ENCODE peak calls at places on chromosomes 13 and 19, in ten cellular contexts. One of them, this sample, is unnamed.

GRCh38 chr19:51131780-51132680 is 7.3 kb downstream of the SIGLEC9 start:
- DNase-seq in effector CD4-positive, alpha-beta T cell: no peak
- DNase-seq in cardiac fibroblast: peak; percentile 75
- DNase-seq in iris pigment epithelial cell: peak; percentile 68
- DNase-seq in amniotic epithelial cell: peak; percentile 99
- DNase-seq in Daoy: peak; percentile 62
- DNase-seq in hepatic stellate cell: peak; percentile 66
- DNase-seq in T-helper 2 cell: no peak
- DNase-seq in stimulated activated CD4-positive, alpha-beta T cell treated with anti-CD3 and anti-CD28 coated beads, Interleukin-15, amount 100 ng/mL, for 1 hour: no peak
- DNase-seq in NCI-H774: no peak
- DNase-seq in this sample: no peak

GRCh38 chr19:39296055-39296645 is at the start of gene IFNL1:
- DNase-seq in cardiac fibroblast: no peak
- DNase-seq in Daoy: peak; percentile 36
- DNase-seq in stimulated activated CD4-positive, alpha-beta T cell treated with anti-CD3 and anti-CD28 coated beads, Interleukin-15, amount 100 ng/mL, for 1 hour: no peak
- DNase-seq in hepatic stellate cell: no peak
- DNase-seq in iris pigment epithelial cell: no peak
- DNase-seq in effector CD4-positive, alpha-beta T cell: no peak
- DNase-seq in amniotic epithelial cell: no peak
- DNase-seq in T-helper 2 cell: no peak
- DNase-seq in NCI-H774: no peak
- DNase-seq in this sample: no peak

GRCh38 chr13:83940742-83941141 is 58.5 kb upstream of the SLITRK1 start:
- DNase-seq in Daoy: no peak
- DNase-seq in NCI-H774: no peak
- DNase-seq in stimulated activated CD4-positive, alpha-beta T cell treated with anti-CD3 and anti-CD28 coated beads, Interleukin-15, amount 100 ng/mL, for 1 hour: no peak
- DNase-seq in effector CD4-positive, alpha-beta T cell: no peak
- DNase-seq in iris pigment epithelial cell: peak; percentile 12
- DNase-seq in hepatic stellate cell: no peak
- DNase-seq in T-helper 2 cell: no peak
- DNase-seq in cardiac fibroblast: peak; percentile 3
- DNase-seq in amniotic epithelial cell: peak; percentile 3
- DNase-seq in this sample: no peak

GRCh38 chr13:29993716-29994488 is 143.5 kb upstream of the UBL3 start:
- DNase-seq in NCI-H774: no peak
- DNase-seq in effector CD4-positive, alpha-beta T cell: no peak
- DNase-seq in amniotic epithelial cell: peak; percentile 80
- DNase-seq in T-helper 2 cell: no peak
- DNase-seq in stimulated activated CD4-positive, alpha-beta T cell treated with anti-CD3 and anti-CD28 coated beads, Interleukin-15, amount 100 ng/mL, for 1 hour: no peak
- DNase-seq in iris pigment epithelial cell: peak; percentile 20
- DNase-seq in Daoy: peak; percentile 73
- DNase-seq in hepatic stellate cell: peak; percentile 61
- DNase-seq in cardiac fibroblast: peak; percentile 76
- DNase-seq in this sample: no peak

GRCh38 chr13:60112771-60113170 is 51.0 kb downstream of the DIAPH3 start:
- DNase-seq in amniotic epithelial cell: peak; percentile 62
- DNase-seq in Daoy: no peak
- DNase-seq in NCI-H774: no peak
- DNase-seq in effector CD4-positive, alpha-beta T cell: no peak
- DNase-seq in hepatic stellate cell: peak; percentile 7
- DNase-seq in stimulated activated CD4-positive, alpha-beta T cell treated with anti-CD3 and anti-CD28 coated beads, Interleukin-15, amount 100 ng/mL, for 1 hour: no peak
- DNase-seq in T-helper 2 cell: no peak
- DNase-seq in cardiac fibroblast: peak; percentile 76
- DNase-seq in iris pigment epithelial cell: peak; percentile 73
- DNase-seq in this sample: no peak

GRCh38 chr13:52779028-52779612 is 39.5 kb upstream of the CNMD start:
- DNase-seq in effector CD4-positive, alpha-beta T cell: no peak
- DNase-seq in iris pigment epithelial cell: no peak
- DNase-seq in amniotic epithelial cell: no peak
- DNase-seq in cardiac fibroblast: no peak
- DNase-seq in NCI-H774: no peak
- DNase-seq in hepatic stellate cell: no peak
- DNase-seq in Daoy: peak; percentile 9
- DNase-seq in stimulated activated CD4-positive, alpha-beta T cell treated with anti-CD3 and anti-CD28 coated beads, Interleukin-15, amount 100 ng/mL, for 1 hour: no peak
- DNase-seq in T-helper 2 cell: no peak
- DNase-seq in this sample: no peak

GRCh38 chr13:73531014-73531413 is 472.2 kb downstream of the KLF5 start:
- DNase-seq in T-helper 2 cell: no peak
- DNase-seq in Daoy: no peak
- DNase-seq in stimulated activated CD4-positive, alpha-beta T cell treated with anti-CD3 and anti-CD28 coated beads, Interleukin-15, amount 100 ng/mL, for 1 hour: no peak
- DNase-seq in amniotic epithelial cell: no peak
- DNase-seq in iris pigment epithelial cell: no peak
- DNase-seq in cardiac fibroblast: no peak
- DNase-seq in hepatic stellate cell: no peak
- DNase-seq in NCI-H774: no peak
- DNase-seq in effector CD4-positive, alpha-beta T cell: no peak
- DNase-seq in this sample: no peak

GRCh38 chr19:39474139-39474620 is 6.5 kb upstream of the TIMM50 start:
- DNase-seq in cardiac fibroblast: peak; percentile 31
- DNase-seq in amniotic epithelial cell: peak; percentile 32
- DNase-seq in Daoy: peak; percentile 49
- DNase-seq in NCI-H774: peak; percentile 7
- DNase-seq in stimulated activated CD4-positive, alpha-beta T cell treated with anti-CD3 and anti-CD28 coated beads, Interleukin-15, amount 100 ng/mL, for 1 hour: peak; percentile 56
- DNase-seq in T-helper 2 cell: peak; percentile 63
- DNase-seq in hepatic stellate cell: peak; percentile 59
- DNase-seq in effector CD4-positive, alpha-beta T cell: peak; percentile 71
- DNase-seq in iris pigment epithelial cell: peak; percentile 17
- DNase-seq in this sample: peak; percentile 47

GRCh38 chr19:30088567-30088966 is 146.5 kb downstream of the URI1 start:
- DNase-seq in cardiac fibroblast: no peak
- DNase-seq in NCI-H774: no peak
- DNase-seq in hepatic stellate cell: no peak
- DNase-seq in effector CD4-positive, alpha-beta T cell: no peak
- DNase-seq in T-helper 2 cell: no peak
- DNase-seq in stimulated activated CD4-positive, alpha-beta T cell treated with anti-CD3 and anti-CD28 coated beads, Interleukin-15, amount 100 ng/mL, for 1 hour: no peak
- DNase-seq in iris pigment epithelial cell: no peak
- DNase-seq in Daoy: no peak
- DNase-seq in amniotic epithelial cell: no peak
- DNase-seq in this sample: no peak

GRCh38 chr13:114065141-114065925 is 67.1 kb downstream of the RASA3 start:
- DNase-seq in effector CD4-positive, alpha-beta T cell: peak; percentile 65
- DNase-seq in cardiac fibroblast: peak; percentile 98
- DNase-seq in stimulated activated CD4-positive, alpha-beta T cell treated with anti-CD3 and anti-CD28 coated beads, Interleukin-15, amount 100 ng/mL, for 1 hour: peak; percentile 54
- DNase-seq in Daoy: peak; percentile 97
- DNase-seq in T-helper 2 cell: peak; percentile 67
- DNase-seq in hepatic stellate cell: peak; percentile 93
- DNase-seq in NCI-H774: peak; percentile 50
- DNase-seq in iris pigment epithelial cell: peak; percentile 99
- DNase-seq in amniotic epithelial cell: peak; percentile 97
- DNase-seq in this sample: peak; percentile 83

GRCh38 chr13:110326263-110326904 is 19.3 kb downstream of the COL4A2 start:
- DNase-seq in cardiac fibroblast: no peak
- DNase-seq in T-helper 2 cell: no peak
- DNase-seq in effector CD4-positive, alpha-beta T cell: no peak
- DNase-seq in amniotic epithelial cell: no peak
- DNase-seq in NCI-H774: no peak
- DNase-seq in iris pigment epithelial cell: no peak
- DNase-seq in hepatic stellate cell: no peak
- DNase-seq in Daoy: peak; percentile 70
- DNase-seq in stimulated activated CD4-positive, alpha-beta T cell treated with anti-CD3 and anti-CD28 coated beads, Interleukin-15, amount 100 ng/mL, for 1 hour: no peak
- DNase-seq in this sample: no peak

GRCh38 chr19:12639901-12640613 is 26.5 kb downstream of the MAN2B1 start:
- DNase-seq in amniotic epithelial cell: peak; percentile 47
- DNase-seq in T-helper 2 cell: peak; percentile 80
- DNase-seq in iris pigment epithelial cell: peak; percentile 80
- DNase-seq in cardiac fibroblast: peak; percentile 85
- DNase-seq in hepatic stellate cell: peak; percentile 94
- DNase-seq in Daoy: peak; percentile 91
- DNase-seq in NCI-H774: peak; percentile 33
- DNase-seq in effector CD4-positive, alpha-beta T cell: peak; percentile 72
- DNase-seq in stimulated activated CD4-positive, alpha-beta T cell treated with anti-CD3 and anti-CD28 coated beads, Interleukin-15, amount 100 ng/mL, for 1 hour: peak; percentile 75
- DNase-seq in this sample: peak; percentile 70

GRCh38 chr19:2015611-2015950 is at the start of gene BTBD2:
- DNase-seq in cardiac fibroblast: peak; percentile 77
- DNase-seq in amniotic epithelial cell: peak; percentile 86
- DNase-seq in effector CD4-positive, alpha-beta T cell: no peak
- DNase-seq in NCI-H774: peak; percentile 61
- DNase-seq in iris pigment epithelial cell: peak; percentile 59
- DNase-seq in T-helper 2 cell: peak; percentile 41
- DNase-seq in stimulated activated CD4-positive, alpha-beta T cell treated with anti-CD3 and anti-CD28 coated beads, Interleukin-15, amount 100 ng/mL, for 1 hour: no peak
- DNase-seq in Daoy: peak; percentile 71
- DNase-seq in hepatic stellate cell: peak; percentile 51
- DNase-seq in this sample: no peak

GRCh38 chr13:96728463-96728862 is 265.8 kb downstream of the OXGR1 start:
- DNase-seq in hepatic stellate cell: no peak
- DNase-seq in amniotic epithelial cell: peak; percentile 29
- DNase-seq in cardiac fibroblast: peak; percentile 77
- DNase-seq in effector CD4-positive, alpha-beta T cell: no peak
- DNase-seq in iris pigment epithelial cell: no peak
- DNase-seq in stimulated activated CD4-positive, alpha-beta T cell treated with anti-CD3 and anti-CD28 coated beads, Interleukin-15, amount 100 ng/mL, for 1 hour: no peak
- DNase-seq in Daoy: no peak
- DNase-seq in NCI-H774: no peak
- DNase-seq in T-helper 2 cell: no peak
- DNase-seq in this sample: no peak

GRCh38 chr13:107799001-107799400 is 416.3 kb downstream of the LIG4 start:
- DNase-seq in effector CD4-positive, alpha-beta T cell: no peak
- DNase-seq in stimulated activated CD4-positive, alpha-beta T cell treated with anti-CD3 and anti-CD28 coated beads, Interleukin-15, amount 100 ng/mL, for 1 hour: no peak
- DNase-seq in NCI-H774: no peak
- DNase-seq in T-helper 2 cell: no peak
- DNase-seq in amniotic epithelial cell: peak; percentile 48
- DNase-seq in Daoy: peak; percentile 3
- DNase-seq in cardiac fibroblast: peak; percentile 2
- DNase-seq in iris pigment epithelial cell: peak; percentile 63
- DNase-seq in hepatic stellate cell: no peak
- DNase-seq in this sample: no peak

GRCh38 chr19:47479701-47480503 is 4.1 kb downstream of the KPTN start:
- DNase-seq in effector CD4-positive, alpha-beta T cell: no peak
- DNase-seq in amniotic epithelial cell: peak; percentile 10
- DNase-seq in Daoy: peak; percentile 34
- DNase-seq in stimulated activated CD4-positive, alpha-beta T cell treated with anti-CD3 and anti-CD28 coated beads, Interleukin-15, amount 100 ng/mL, for 1 hour: no peak
- DNase-seq in T-helper 2 cell: no peak
- DNase-seq in hepatic stellate cell: no peak
- DNase-seq in iris pigment epithelial cell: peak; percentile 40
- DNase-seq in NCI-H774: no peak
- DNase-seq in cardiac fibroblast: no peak
- DNase-seq in this sample: no peak

GRCh38 chr13:82298110-82298509 is 1584.2 kb downstream of the SLITRK1 start:
- DNase-seq in NCI-H774: no peak
- DNase-seq in Daoy: no peak
- DNase-seq in iris pigment epithelial cell: no peak
- DNase-seq in effector CD4-positive, alpha-beta T cell: no peak
- DNase-seq in amniotic epithelial cell: no peak
- DNase-seq in T-helper 2 cell: no peak
- DNase-seq in cardiac fibroblast: no peak
- DNase-seq in hepatic stellate cell: no peak
- DNase-seq in stimulated activated CD4-positive, alpha-beta T cell treated with anti-CD3 and anti-CD28 coated beads, Interleukin-15, amount 100 ng/mL, for 1 hour: no peak
- DNase-seq in this sample: no peak

GRCh38 chr13:38849316-38849715 is 141.3 kb downstream of the STOML3 start:
- DNase-seq in iris pigment epithelial cell: no peak
- DNase-seq in NCI-H774: no peak
- DNase-seq in T-helper 2 cell: no peak
- DNase-seq in hepatic stellate cell: no peak
- DNase-seq in effector CD4-positive, alpha-beta T cell: no peak
- DNase-seq in Daoy: no peak
- DNase-seq in cardiac fibroblast: peak; percentile 4
- DNase-seq in amniotic epithelial cell: no peak
- DNase-seq in stimulated activated CD4-positive, alpha-beta T cell treated with anti-CD3 and anti-CD28 coated beads, Interleukin-15, amount 100 ng/mL, for 1 hour: no peak
- DNase-seq in this sample: no peak

GRCh38 chr19:42045575-42045974 is 24.4 kb downstream of the GRIK5 start:
- DNase-seq in iris pigment epithelial cell: no peak
- DNase-seq in cardiac fibroblast: no peak
- DNase-seq in hepatic stellate cell: no peak
- DNase-seq in NCI-H774: no peak
- DNase-seq in T-helper 2 cell: no peak
- DNase-seq in amniotic epithelial cell: no peak
- DNase-seq in effector CD4-positive, alpha-beta T cell: no peak
- DNase-seq in stimulated activated CD4-positive, alpha-beta T cell treated with anti-CD3 and anti-CD28 coated beads, Interleukin-15, amount 100 ng/mL, for 1 hour: no peak
- DNase-seq in Daoy: no peak
- DNase-seq in this sample: no peak

GRCh38 chr19:28037186-28037585 is 1175.8 kb downstream of the UQCRFS1 start:
- DNase-seq in Daoy: no peak
- DNase-seq in iris pigment epithelial cell: no peak
- DNase-seq in cardiac fibroblast: no peak
- DNase-seq in NCI-H774: no peak
- DNase-seq in effector CD4-positive, alpha-beta T cell: no peak
- DNase-seq in amniotic epithelial cell: no peak
- DNase-seq in T-helper 2 cell: no peak
- DNase-seq in hepatic stellate cell: no peak
- DNase-seq in stimulated activated CD4-positive, alpha-beta T cell treated with anti-CD3 and anti-CD28 coated beads, Interleukin-15, amount 100 ng/mL, for 1 hour: no peak
- DNase-seq in this sample: no peak

GRCh38 chr13:33536639-33537425 is 251.3 kb upstream of the STARD13 start:
- DNase-seq in stimulated activated CD4-positive, alpha-beta T cell treated with anti-CD3 and anti-CD28 coated beads, Interleukin-15, amount 100 ng/mL, for 1 hour: no peak
- DNase-seq in Daoy: no peak
- DNase-seq in cardiac fibroblast: peak; percentile 90
- DNase-seq in iris pigment epithelial cell: peak; percentile 97
- DNase-seq in hepatic stellate cell: no peak
- DNase-seq in NCI-H774: no peak
- DNase-seq in effector CD4-positive, alpha-beta T cell: no peak
- DNase-seq in T-helper 2 cell: no peak
- DNase-seq in amniotic epithelial cell: peak; percentile 75
- DNase-seq in this sample: no peak

GRCh38 chr19:4909172-4909896 is at the start of gene UHRF1:
- DNase-seq in amniotic epithelial cell: no peak
- DNase-seq in iris pigment epithelial cell: no peak
- DNase-seq in T-helper 2 cell: peak; percentile 24
- DNase-seq in NCI-H774: peak; percentile 67
- DNase-seq in cardiac fibroblast: peak; percentile 35
- DNase-seq in stimulated activated CD4-positive, alpha-beta T cell treated with anti-CD3 and anti-CD28 coated beads, Interleukin-15, amount 100 ng/mL, for 1 hour: no peak
- DNase-seq in hepatic stellate cell: peak; percentile 26
- DNase-seq in Daoy: peak; percentile 81
- DNase-seq in effector CD4-positive, alpha-beta T cell: no peak
- DNase-seq in this sample: peak; percentile 47

GRCh38 chr19:18903146-18904056 is 7.4 kb upstream of the CERS1 start:
- DNase-seq in hepatic stellate cell: no peak
- DNase-seq in effector CD4-positive, alpha-beta T cell: no peak
- DNase-seq in Daoy: peak; percentile 3
- DNase-seq in stimulated activated CD4-positive, alpha-beta T cell treated with anti-CD3 and anti-CD28 coated beads, Interleukin-15, amount 100 ng/mL, for 1 hour: no peak
- DNase-seq in amniotic epithelial cell: no peak
- DNase-seq in T-helper 2 cell: no peak
- DNase-seq in iris pigment epithelial cell: no peak
- DNase-seq in NCI-H774: no peak
- DNase-seq in cardiac fibroblast: no peak
- DNase-seq in this sample: no peak